ENCODE peak calls at places on chromosomes 11 and 22, in five cellular contexts. J is endothelial cell of umbilical vein, C is testis, G is HL-60, W is Panc1. X is an unnamed sample.

GRCh38 chr11:27468209-27468608 is 4.4 kb downstream of the LGR4 start:
- DNase-seq in C (no peak), G (no peak), W (no peak), J (peak; percentile 81), X (no peak)

GRCh38 chr11:118635237-118635591 is 27.8 kb downstream of the PHLDB1 start:
- DNase-seq in C (peak; percentile 63), J (no peak), G (no peak), W (no peak), X (no peak)

GRCh38 chr11:126032374-126032773 is 30.3 kb downstream of the CDON start:
- DNase-seq in G (no peak), J (no peak), W (no peak), C (no peak), X (no peak)

GRCh38 chr11:31997955-31998354 is 92.9 kb upstream of the RCN1 start:
- DNase-seq in C (no peak), G (no peak), W (no peak), J (no peak), X (no peak)

GRCh38 chr11:97140885-97141494 is 751.2 kb downstream of the JRKL start:
- DNase-seq in G (no peak), C (no peak), J (no peak), W (no peak), X (no peak)

GRCh38 chr11:819129-819931 is 616 bp downstream of the PNPLA2 start:
- DNase-seq in W (no peak), G (peak; percentile 87), J (peak; percentile 85), C (peak; percentile 96), X (peak; percentile 48)

GRCh38 chr11:58024601-58025091 is 965 bp downstream of the OR9Q1 start:
- DNase-seq in J (peak; percentile 91), C (peak; percentile 42), G (no peak), W (no peak), X (no peak)

GRCh38 chr11:29272019-29272654 is 744.7 kb downstream of the KCNA4 start:
- DNase-seq in C (no peak), J (peak; percentile 59), G (no peak), W (no peak), X (no peak)

GRCh38 chr11:55263081-55263480 is 1.1 kb downstream of the TRIM48 start:
- DNase-seq in C (no peak), G (no peak), J (no peak), W (no peak), X (no peak)

GRCh38 chr22:46673677-46674236 is 53.6 kb downstream of the GRAMD4 start:
- DNase-seq in J (no peak), W (no peak), C (no peak), G (no peak), X (no peak)

GRCh38 chr11:107898270-107898669 is 30.0 kb upstream of the RAB39A start:
- DNase-seq in W (peak; percentile 59), C (no peak), J (peak; percentile 70), G (peak; percentile 36), X (peak; percentile 20)

GRCh38 chr22:46454233-46454909 is 83.0 kb downstream of the CELSR1 start:
- DNase-seq in C (no peak), J (no peak), G (no peak), W (no peak), X (no peak)

GRCh38 chr11:117815262-117815803 is 9.2 kb downstream of the FXYD2 start:
- DNase-seq in G (peak; percentile 93), J (no peak), C (no peak), W (no peak), X (no peak)

GRCh38 chr11:131546218-131546895 is 175.9 kb downstream of the NTM start:
- DNase-seq in G (no peak), C (no peak), J (no peak), W (no peak), X (no peak)

GRCh38 chr11:111978028-111978771 is 41.1 kb downstream of the DIXDC1 start:
- DNase-seq in C (peak; percentile 83), J (peak; percentile 79), W (no peak), G (no peak), X (peak; percentile 15)

GRCh38 chr11:16783321-16783801 is 44.9 kb downstream of the C11orf58 start:
- DNase-seq in W (no peak), G (no peak), C (peak; percentile 43), J (no peak), X (no peak)

GRCh38 chr11:66820381-66820780 is 22.9 kb upstream of the RCE1 start:
- DNase-seq in G (no peak), J (no peak), W (no peak), C (no peak), X (no peak)

GRCh38 chr11:116482716-116483115 is 290.1 kb downstream of the BUD13 start:
- DNase-seq in J (no peak), C (no peak), G (no peak), W (no peak), X (no peak)

GRCh38 chr11:2927851-2928604 is 1.2 kb downstream of the PHLDA2 start:
- DNase-seq in G (peak; percentile 18), W (no peak), J (peak; percentile 49), C (no peak), X (no peak)

GRCh38 chr11:122115520-122116343 is at the start of gene BLID:
- DNase-seq in G (no peak), W (no peak), C (peak; percentile 81), J (peak; percentile 39), X (no peak)

GRCh38 chr22:17767236-17768065 is 6.8 kb downstream of the BID start:
- DNase-seq in G (no peak), C (no peak), J (no peak), W (no peak), X (no peak)

GRCh38 chr22:43320943-43321900 is 21.9 kb downstream of the SCUBE1 start:
- DNase-seq in W (no peak), C (peak; percentile 70), J (no peak), G (no peak), X (no peak)

GRCh38 chr22:44580176-44580575 is 82.1 kb upstream of the RTL6 start:
- DNase-seq in G (no peak), C (no peak), J (no peak), W (no peak), X (no peak)

GRCh38 chr22:17258015-17258827 is 39.0 kb upstream of the ADA2 start:
- DNase-seq in C (peak; percentile 29), W (no peak), G (peak; percentile 58), J (no peak), X (no peak)

GRCh38 chr11:69299572-69299971 is 5.6 kb downstream of the MYEOV start:
- DNase-seq in C (no peak), W (no peak), J (no peak), G (no peak), X (no peak)

GRCh38 chr11:14974723-14975587 is 2.8 kb upstream of the CALCA start:
- DNase-seq in J (peak; percentile 52), C (peak; percentile 70), W (peak; percentile 20), G (peak; percentile 53), X (no peak)

GRCh38 chr22:49301398-49302149 is 526.1 kb downstream of the BRD1 start:
- DNase-seq in J (no peak), C (peak; percentile 15), G (no peak), W (no peak), X (no peak)

GRCh38 chr11:117835576-117835975 is 11.0 kb upstream of the FXYD2 start:
- DNase-seq in C (no peak), G (no peak), W (no peak), J (no peak), X (no peak)

GRCh38 chr11:34619062-34619516 is 1.8 kb upstream of the EHF start:
- DNase-seq in W (no peak), J (no peak), C (no peak), G (peak; percentile 25), X (no peak)
- H3K4me3 ChIP-seq in W (no peak overlapping the region), J (no peak overlapping the region), C (no peak overlapping the region), G (no peak overlapping the region), X (no peak overlapping the region)

GRCh38 chr11:62593434-62594044 is 2.2 kb upstream of the TUT1 start:
- DNase-seq in G (peak; percentile 93), C (peak; percentile 83), J (peak; percentile 73), W (no peak), X (peak; percentile 33)

GRCh38 chr11:62592989-62593421 is 1.7 kb upstream of the TUT1 start:
- DNase-seq in G (no peak), J (no peak), C (no peak), W (no peak), X (no peak)

GRCh38 chr11:62592216-62592815 is 993 bp upstream of the TUT1 start:
- DNase-seq in W (no peak), J (no peak), C (peak; percentile 33), G (no peak), X (no peak)

GRCh38 chr11:62591448-62592215 is at the start of gene TUT1:
- DNase-seq in W (peak; percentile 95), G (peak; percentile 99), C (peak; percentile 99), J (peak; percentile 99), X (peak; percentile 97)

DNA sequence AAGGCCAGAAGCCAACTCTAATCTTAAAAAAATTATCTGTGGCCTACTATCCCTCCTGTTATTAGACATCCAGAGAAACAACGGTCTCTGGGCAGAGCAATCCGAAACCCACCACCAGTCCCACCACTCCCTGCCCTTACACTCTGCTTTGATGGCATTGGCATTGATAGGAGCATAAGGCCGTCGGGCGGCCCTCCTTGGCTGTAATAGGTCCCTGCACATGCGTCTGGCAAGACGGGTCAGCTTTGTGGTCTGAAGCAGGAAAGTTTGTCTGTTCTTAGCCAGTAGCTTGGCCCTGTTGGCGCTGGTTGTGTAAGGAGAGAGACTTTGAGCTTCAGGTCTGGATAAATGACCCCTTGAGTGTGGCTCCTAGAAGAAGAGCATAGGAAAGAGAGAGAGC is 3.8 kb upstream of the TUT1 start:
- DNase-seq in W (no peak), C (no peak), G (no peak), J (no peak), X (no peak)
- H3K27ac ChIP-seq in W (no peak overlapping the region), C (no peak overlapping the region), G (no peak overlapping the region), J (no peak overlapping the region), X (no peak overlapping the region)

GRCh38 chr11:82775736-82776346 is 42.2 kb upstream of the FAM181B start:
- DNase-seq in J (peak; percentile 85), W (peak; percentile 33), G (peak; percentile 31), C (no peak), X (peak; percentile 8)
- TF ChIP-seq CTCF in J (peak; percentile 86), W (peak; percentile 71), G (peak; percentile 77), C (no peak), X (peak; percentile 92)

GRCh38 chr11:65487467-65488272 is 11.2 kb upstream of the MALAT1 start:
- DNase-seq in G (peak; percentile 89), J (peak; percentile 100), C (peak; percentile 99), W (peak; percentile 96), X (peak; percentile 100)
- H3K4me3 ChIP-seq in G (no peak overlapping the region), J (no peak overlapping the region), C (no peak overlapping the region), W (no peak overlapping the region), X (peak overlapping the region; percentile 45)

X was measured in AG04450.